ENCODE peak calls at places on chromosomes 7 and 10, in ten cellular contexts. One of them, this sample, is unnamed.

GRCh38 chr10:128463991-128464755 is 337.9 kb upstream of the MKI67 start:
- DNase-seq in AG04449: peak
- DNase-seq in occipital lobe: no peak
- DNase-seq in ovary: peak
- DNase-seq in HEK293T: no peak
- DNase-seq in SJCRH30: peak
- DNase-seq in T-helper 9 cell: no peak
- DNase-seq in H7: peak
- DNase-seq in CD4-positive, alpha-beta T cell: no peak
- DNase-seq in stimulated activated naive CD4-positive, alpha-beta T cell treated with Interleukin-2 at 50 U/mL for 16 hours: no peak
- DNase-seq in this sample: peak

GRCh38 chr7:621572-622285 is 102.1 kb upstream of the PDGFA start:
- DNase-seq in CD4-positive, alpha-beta T cell: no peak
- DNase-seq in H7: peak
- DNase-seq in SJCRH30: no peak
- DNase-seq in stimulated activated naive CD4-positive, alpha-beta T cell treated with Interleukin-2 at 50 U/mL for 16 hours: no peak
- DNase-seq in HEK293T: no peak
- DNase-seq in ovary: no peak
- DNase-seq in T-helper 9 cell: no peak
- DNase-seq in occipital lobe: no peak
- DNase-seq in AG04449: no peak
- DNase-seq in this sample: no peak

GRCh38 chr10:49539320-49539885 is 482 bp upstream of the ERCC6 start:
- DNase-seq in HEK293T: peak
- DNase-seq in AG04449: no peak
- DNase-seq in CD4-positive, alpha-beta T cell: peak
- DNase-seq in ovary: peak
- DNase-seq in occipital lobe: peak
- DNase-seq in SJCRH30: peak
- DNase-seq in T-helper 9 cell: peak
- DNase-seq in H7: peak
- DNase-seq in stimulated activated naive CD4-positive, alpha-beta T cell treated with Interleukin-2 at 50 U/mL for 16 hours: peak
- DNase-seq in this sample: peak

GRCh38 chr7:665751-666453 is 60.6 kb upstream of the DNAAF5 start:
- DNase-seq in CD4-positive, alpha-beta T cell: no peak
- DNase-seq in occipital lobe: peak
- DNase-seq in stimulated activated naive CD4-positive, alpha-beta T cell treated with Interleukin-2 at 50 U/mL for 16 hours: no peak
- DNase-seq in ovary: peak
- DNase-seq in AG04449: no peak
- DNase-seq in T-helper 9 cell: no peak
- DNase-seq in H7: peak
- DNase-seq in SJCRH30: no peak
- DNase-seq in HEK293T: no peak
- DNase-seq in this sample: peak

GRCh38 chr10:124389613-124390361 is 28.9 kb downstream of the OAT start:
- DNase-seq in ovary: peak
- DNase-seq in HEK293T: no peak
- DNase-seq in SJCRH30: no peak
- DNase-seq in T-helper 9 cell: no peak
- DNase-seq in occipital lobe: no peak
- DNase-seq in CD4-positive, alpha-beta T cell: no peak
- DNase-seq in AG04449: no peak
- DNase-seq in H7: peak
- DNase-seq in stimulated activated naive CD4-positive, alpha-beta T cell treated with Interleukin-2 at 50 U/mL for 16 hours: no peak
- DNase-seq in this sample: no peak

GRCh38 chr7:24587853-24588252 is 14.6 kb downstream of the PALS2 start:
- DNase-seq in H7: no peak
- DNase-seq in stimulated activated naive CD4-positive, alpha-beta T cell treated with Interleukin-2 at 50 U/mL for 16 hours: no peak
- DNase-seq in HEK293T: no peak
- DNase-seq in ovary: no peak
- DNase-seq in occipital lobe: no peak
- DNase-seq in AG04449: no peak
- DNase-seq in T-helper 9 cell: peak
- DNase-seq in CD4-positive, alpha-beta T cell: peak
- DNase-seq in SJCRH30: peak
- DNase-seq in this sample: no peak

GRCh38 chr10:79932841-79933379 is 16.0 kb downstream of the SFTPD start:
- DNase-seq in occipital lobe: no peak
- DNase-seq in HEK293T: no peak
- DNase-seq in H7: no peak
- DNase-seq in T-helper 9 cell: no peak
- DNase-seq in ovary: no peak
- DNase-seq in SJCRH30: no peak
- DNase-seq in CD4-positive, alpha-beta T cell: no peak
- DNase-seq in AG04449: no peak
- DNase-seq in stimulated activated naive CD4-positive, alpha-beta T cell treated with Interleukin-2 at 50 U/mL for 16 hours: no peak
- DNase-seq in this sample: no peak

GRCh38 chr10:19993714-19994343 is 177.6 kb downstream of the PLXDC2 start:
- DNase-seq in T-helper 9 cell: no peak
- DNase-seq in occipital lobe: no peak
- DNase-seq in CD4-positive, alpha-beta T cell: no peak
- DNase-seq in AG04449: no peak
- DNase-seq in ovary: no peak
- DNase-seq in stimulated activated naive CD4-positive, alpha-beta T cell treated with Interleukin-2 at 50 U/mL for 16 hours: no peak
- DNase-seq in H7: no peak
- DNase-seq in HEK293T: no peak
- DNase-seq in SJCRH30: no peak
- DNase-seq in this sample: no peak

GRCh38 chr7:93046641-93047040 is 71.1 kb downstream of the SAMD9 start:
- DNase-seq in HEK293T: no peak
- DNase-seq in occipital lobe: no peak
- DNase-seq in AG04449: no peak
- DNase-seq in T-helper 9 cell: no peak
- DNase-seq in SJCRH30: no peak
- DNase-seq in CD4-positive, alpha-beta T cell: no peak
- DNase-seq in H7: peak
- DNase-seq in stimulated activated naive CD4-positive, alpha-beta T cell treated with Interleukin-2 at 50 U/mL for 16 hours: no peak
- DNase-seq in ovary: no peak
- DNase-seq in this sample: no peak

GRCh38 chr10:111475720-111476119 is 398.9 kb downstream of the ADRA2A start:
- DNase-seq in ovary: no peak
- DNase-seq in SJCRH30: no peak
- DNase-seq in AG04449: peak
- DNase-seq in stimulated activated naive CD4-positive, alpha-beta T cell treated with Interleukin-2 at 50 U/mL for 16 hours: no peak
- DNase-seq in occipital lobe: no peak
- DNase-seq in CD4-positive, alpha-beta T cell: no peak
- DNase-seq in T-helper 9 cell: no peak
- DNase-seq in HEK293T: no peak
- DNase-seq in H7: no peak
- DNase-seq in this sample: no peak

GRCh38 chr7:157446322-157446721 is 109.5 kb downstream of the DNAJB6 start:
- DNase-seq in AG04449: no peak
- DNase-seq in ovary: no peak
- DNase-seq in SJCRH30: peak
- DNase-seq in CD4-positive, alpha-beta T cell: no peak
- DNase-seq in HEK293T: no peak
- DNase-seq in stimulated activated naive CD4-positive, alpha-beta T cell treated with Interleukin-2 at 50 U/mL for 16 hours: no peak
- DNase-seq in T-helper 9 cell: no peak
- DNase-seq in occipital lobe: no peak
- DNase-seq in H7: no peak
- DNase-seq in this sample: no peak

GRCh38 chr7:158646766-158647474 is 57.7 kb downstream of the NCAPG2 start:
- DNase-seq in stimulated activated naive CD4-positive, alpha-beta T cell treated with Interleukin-2 at 50 U/mL for 16 hours: no peak
- DNase-seq in T-helper 9 cell: no peak
- DNase-seq in AG04449: no peak
- DNase-seq in CD4-positive, alpha-beta T cell: no peak
- DNase-seq in SJCRH30: no peak
- DNase-seq in occipital lobe: no peak
- DNase-seq in H7: peak
- DNase-seq in ovary: no peak
- DNase-seq in HEK293T: peak
- DNase-seq in this sample: no peak

GRCh38 chr10:72170263-72170662 is 45.5 kb upstream of the ANAPC16 start:
- DNase-seq in T-helper 9 cell: no peak
- DNase-seq in AG04449: no peak
- DNase-seq in CD4-positive, alpha-beta T cell: no peak
- DNase-seq in SJCRH30: no peak
- DNase-seq in ovary: no peak
- DNase-seq in stimulated activated naive CD4-positive, alpha-beta T cell treated with Interleukin-2 at 50 U/mL for 16 hours: no peak
- DNase-seq in HEK293T: no peak
- DNase-seq in occipital lobe: no peak
- DNase-seq in H7: no peak
- DNase-seq in this sample: no peak

GRCh38 chr10:8192301-8192700 is 137.8 kb downstream of the GATA3 start:
- DNase-seq in stimulated activated naive CD4-positive, alpha-beta T cell treated with Interleukin-2 at 50 U/mL for 16 hours: no peak
- DNase-seq in H7: no peak
- DNase-seq in T-helper 9 cell: no peak
- DNase-seq in HEK293T: no peak
- DNase-seq in ovary: no peak
- DNase-seq in occipital lobe: no peak
- DNase-seq in SJCRH30: no peak
- DNase-seq in CD4-positive, alpha-beta T cell: no peak
- DNase-seq in AG04449: no peak
- DNase-seq in this sample: no peak

GRCh38 chr7:70797109-70797514 is 334.8 kb upstream of the GALNT17 start:
- DNase-seq in occipital lobe: no peak
- DNase-seq in H7: peak
- DNase-seq in T-helper 9 cell: no peak
- DNase-seq in AG04449: no peak
- DNase-seq in ovary: no peak
- DNase-seq in CD4-positive, alpha-beta T cell: no peak
- DNase-seq in stimulated activated naive CD4-positive, alpha-beta T cell treated with Interleukin-2 at 50 U/mL for 16 hours: no peak
- DNase-seq in SJCRH30: no peak
- DNase-seq in HEK293T: no peak
- DNase-seq in this sample: no peak

GRCh38 chr7:48876087-48876486 is 48.3 kb upstream of the CDC14C start:
- DNase-seq in ovary: no peak
- DNase-seq in stimulated activated naive CD4-positive, alpha-beta T cell treated with Interleukin-2 at 50 U/mL for 16 hours: no peak
- DNase-seq in T-helper 9 cell: no peak
- DNase-seq in CD4-positive, alpha-beta T cell: no peak
- DNase-seq in HEK293T: no peak
- DNase-seq in H7: no peak
- DNase-seq in SJCRH30: no peak
- DNase-seq in occipital lobe: no peak
- DNase-seq in AG04449: no peak
- DNase-seq in this sample: no peak

GRCh38 chr10:93198401-93199175 is 124.9 kb downstream of the CYP26A1 start:
- DNase-seq in AG04449: no peak
- DNase-seq in CD4-positive, alpha-beta T cell: no peak
- DNase-seq in ovary: no peak
- DNase-seq in H7: no peak
- DNase-seq in stimulated activated naive CD4-positive, alpha-beta T cell treated with Interleukin-2 at 50 U/mL for 16 hours: no peak
- DNase-seq in HEK293T: no peak
- DNase-seq in T-helper 9 cell: no peak
- DNase-seq in SJCRH30: peak
- DNase-seq in occipital lobe: no peak
- DNase-seq in this sample: no peak

GRCh38 chr10:92238586-92239098 is 52.2 kb downstream of the CPEB3 start:
- DNase-seq in T-helper 9 cell: no peak
- DNase-seq in AG04449: no peak
- DNase-seq in H7: peak
- DNase-seq in occipital lobe: peak
- DNase-seq in HEK293T: no peak
- DNase-seq in ovary: peak
- DNase-seq in SJCRH30: no peak
- DNase-seq in stimulated activated naive CD4-positive, alpha-beta T cell treated with Interleukin-2 at 50 U/mL for 16 hours: no peak
- DNase-seq in CD4-positive, alpha-beta T cell: no peak
- DNase-seq in this sample: peak

GRCh38 chr10:45553155-45553554 is 119.4 kb downstream of the ZFAND4 start:
- DNase-seq in T-helper 9 cell: no peak
- DNase-seq in ovary: no peak
- DNase-seq in SJCRH30: no peak
- DNase-seq in stimulated activated naive CD4-positive, alpha-beta T cell treated with Interleukin-2 at 50 U/mL for 16 hours: no peak
- DNase-seq in occipital lobe: no peak
- DNase-seq in AG04449: no peak
- DNase-seq in CD4-positive, alpha-beta T cell: no peak
- DNase-seq in HEK293T: no peak
- DNase-seq in H7: no peak
- DNase-seq in this sample: no peak

GRCh38 chr10:122460891-122461293 is 461 bp upstream of the HTRA1 start:
- DNase-seq in HEK293T: no peak
- DNase-seq in stimulated activated naive CD4-positive, alpha-beta T cell treated with Interleukin-2 at 50 U/mL for 16 hours: no peak
- DNase-seq in AG04449: no peak
- DNase-seq in H7: no peak
- DNase-seq in occipital lobe: no peak
- DNase-seq in CD4-positive, alpha-beta T cell: no peak
- DNase-seq in T-helper 9 cell: no peak
- DNase-seq in ovary: peak
- DNase-seq in SJCRH30: no peak
- DNase-seq in this sample: no peak

GRCh38 chr10:133142523-133143199 is 17.4 kb upstream of the KNDC1 start:
- DNase-seq in occipital lobe: no peak
- DNase-seq in T-helper 9 cell: no peak
- DNase-seq in HEK293T: no peak
- DNase-seq in SJCRH30: no peak
- DNase-seq in AG04449: no peak
- DNase-seq in H7: peak
- DNase-seq in CD4-positive, alpha-beta T cell: no peak
- DNase-seq in ovary: no peak
- DNase-seq in stimulated activated naive CD4-positive, alpha-beta T cell treated with Interleukin-2 at 50 U/mL for 16 hours: no peak
- DNase-seq in this sample: peak

GRCh38 chr10:4527281-4527960 is 298.6 kb upstream of the AKR1E2 start:
- DNase-seq in T-helper 9 cell: no peak
- DNase-seq in H7: no peak
- DNase-seq in occipital lobe: no peak
- DNase-seq in ovary: no peak
- DNase-seq in CD4-positive, alpha-beta T cell: no peak
- DNase-seq in HEK293T: no peak
- DNase-seq in AG04449: no peak
- DNase-seq in stimulated activated naive CD4-positive, alpha-beta T cell treated with Interleukin-2 at 50 U/mL for 16 hours: no peak
- DNase-seq in SJCRH30: peak
- DNase-seq in this sample: no peak

GRCh38 chr7:47371733-47372368 is 210.1 kb downstream of the TNS3 start:
- DNase-seq in CD4-positive, alpha-beta T cell: no peak
- DNase-seq in T-helper 9 cell: no peak
- DNase-seq in SJCRH30: peak
- DNase-seq in ovary: peak
- DNase-seq in HEK293T: peak
- DNase-seq in stimulated activated naive CD4-positive, alpha-beta T cell treated with Interleukin-2 at 50 U/mL for 16 hours: no peak
- DNase-seq in H7: peak
- DNase-seq in occipital lobe: no peak
- DNase-seq in AG04449: no peak
- DNase-seq in this sample: peak

GRCh38 chr7:47078241-47078640 is 503.7 kb downstream of the TNS3 start:
- DNase-seq in H7: no peak
- DNase-seq in AG04449: no peak
- DNase-seq in stimulated activated naive CD4-positive, alpha-beta T cell treated with Interleukin-2 at 50 U/mL for 16 hours: no peak
- DNase-seq in HEK293T: no peak
- DNase-seq in SJCRH30: no peak
- DNase-seq in T-helper 9 cell: no peak
- DNase-seq in occipital lobe: no peak
- DNase-seq in CD4-positive, alpha-beta T cell: no peak
- DNase-seq in ovary: no peak
- DNase-seq in this sample: no peak

GRCh38 chr7:55032069-55032699 is 13.4 kb downstream of the EGFR start:
- DNase-seq in T-helper 9 cell: no peak
- DNase-seq in ovary: no peak
- DNase-seq in HEK293T: no peak
- DNase-seq in SJCRH30: no peak
- DNase-seq in stimulated activated naive CD4-positive, alpha-beta T cell treated with Interleukin-2 at 50 U/mL for 16 hours: no peak
- DNase-seq in AG04449: no peak
- DNase-seq in occipital lobe: no peak
- DNase-seq in H7: no peak
- DNase-seq in CD4-positive, alpha-beta T cell: no peak
- DNase-seq in this sample: no peak

GRCh38 chr10:22550732-22551131 is 163.6 kb downstream of the PIP4K2A start:
- DNase-seq in CD4-positive, alpha-beta T cell: peak
- DNase-seq in SJCRH30: peak
- DNase-seq in ovary: peak
- DNase-seq in T-helper 9 cell: peak
- DNase-seq in stimulated activated naive CD4-positive, alpha-beta T cell treated with Interleukin-2 at 50 U/mL for 16 hours: peak
- DNase-seq in H7: peak
- DNase-seq in occipital lobe: no peak
- DNase-seq in HEK293T: peak
- DNase-seq in AG04449: no peak
- DNase-seq in this sample: no peak

GRCh38 chr7:100489824-100490223 is 6.1 kb downstream of the NYAP1 start:
- DNase-seq in HEK293T: peak
- DNase-seq in CD4-positive, alpha-beta T cell: no peak
- DNase-seq in AG04449: peak
- DNase-seq in SJCRH30: peak
- DNase-seq in occipital lobe: peak
- DNase-seq in H7: peak
- DNase-seq in stimulated activated naive CD4-positive, alpha-beta T cell treated with Interleukin-2 at 50 U/mL for 16 hours: no peak
- DNase-seq in T-helper 9 cell: no peak
- DNase-seq in ovary: peak
- DNase-seq in this sample: no peak

GRCh38 chr7:36288501-36288900 is 101.2 kb upstream of the ANLN start:
- DNase-seq in H7: no peak
- DNase-seq in stimulated activated naive CD4-positive, alpha-beta T cell treated with Interleukin-2 at 50 U/mL for 16 hours: no peak
- DNase-seq in occipital lobe: no peak
- DNase-seq in HEK293T: no peak
- DNase-seq in AG04449: no peak
- DNase-seq in SJCRH30: no peak
- DNase-seq in ovary: no peak
- DNase-seq in CD4-positive, alpha-beta T cell: no peak
- DNase-seq in T-helper 9 cell: no peak
- DNase-seq in this sample: no peak